ENCODE peak calls at places on chromosomes 4 and X, in five cellular contexts. Q is upper lobe of left lung, G is AG04450, B is SK-N-SH, R is progenitor cell of endocrine pancreas. N is an unnamed sample.

GRCh38 chr4:146469053-146469452 is 52.7 kb downstream of the SLC10A7 start:
- DNase-seq in Q (no peak), G (no peak), B (no peak), R (no peak), N (no peak)

GRCh38 chrX:151180400-151180799 is 4.0 kb downstream of the GPR50 start:
- DNase-seq in Q (peak; percentile 36), G (no peak), B (no peak), R (no peak), N (no peak)

GRCh38 chr4:84482564-84483563 is 16.2 kb downstream of the NKX6-1 start:
- DNase-seq in Q (peak; percentile 88), G (no peak), B (peak; percentile 44), R (no peak), N (no peak)

GRCh38 chrX:130497531-130497930 is 95.7 kb downstream of the RBMX2 start:
- DNase-seq in Q (no peak), G (no peak), B (no peak), R (no peak), N (no peak)

GRCh38 chrX:155643240-155643639 is 30.5 kb upstream of the TMLHE start:
- DNase-seq in Q (no peak), G (no peak), B (no peak), R (no peak), N (no peak)

GRCh38 chrX:110983024-110983423 is 113.0 kb upstream of the PAK3 start:
- DNase-seq in Q (no peak), G (no peak), B (no peak), R (no peak), N (no peak)

GRCh38 chr4:80611366-80611765 is 275.8 kb downstream of the CFAP299 start:
- DNase-seq in Q (no peak), G (no peak), B (no peak), R (no peak), N (no peak)

GRCh38 chr4:48602222-48602621 is 112.2 kb downstream of the ZAR1 start:
- DNase-seq in Q (no peak), G (peak; percentile 7), B (no peak), R (no peak), N (no peak)

GRCh38 chr4:112327950-112328349 is 30.8 kb downstream of the ALPK1 start:
- DNase-seq in Q (no peak), G (peak; percentile 29), B (peak; percentile 27), R (no peak), N (no peak)

GRCh38 chr4:127936974-127937373 is 28.0 kb downstream of the MFSD8 start:
- DNase-seq in Q (no peak), G (no peak), B (no peak), R (no peak), N (no peak)

GRCh38 chrX:107736781-107737531 is 38.6 kb downstream of the TSC22D3 start:
- DNase-seq in Q (no peak), G (no peak), B (no peak), R (no peak), N (no peak)

GRCh38 chr4:102823897-102824296 is 3.5 kb downstream of the UBE2D3 start:
- DNase-seq in Q (no peak), G (peak; percentile 20), B (no peak), R (no peak), N (no peak)

GRCh38 chr4:167143018-167143417 is 91.3 kb downstream of the SPOCK3 start:
- DNase-seq in Q (no peak), G (no peak), B (no peak), R (no peak), N (no peak)

GRCh38 chr4:76306882-76307669 is 543 bp downstream of the STBD1 start:
- DNase-seq in Q (peak; percentile 89), G (no peak), B (peak; percentile 77), R (peak; percentile 40), N (no peak)

GRCh38 chr4:8192748-8193738 is 6.0 kb upstream of the SH3TC1 start:
- DNase-seq in Q (no peak), G (no peak), B (peak; percentile 78), R (no peak), N (no peak)

GRCh38 chr4:10095296-10095991 is 21.2 kb downstream of the WDR1 start:
- DNase-seq in Q (no peak), G (no peak), B (no peak), R (no peak), N (no peak)

GRCh38 chr4:112378858-112379257 is 81.7 kb downstream of the ALPK1 start:
- DNase-seq in Q (no peak), G (no peak), B (no peak), R (no peak), N (no peak)

GRCh38 chrX:118847676-118848075 is 24.1 kb downstream of the ZCCHC12 start:
- DNase-seq in Q (no peak), G (no peak), B (peak; percentile 61), R (no peak), N (no peak)

GRCh38 chr4:14364953-14365533 is 637.2 kb upstream of the CPEB2 start:
- DNase-seq in Q (no peak), G (no peak), B (no peak), R (no peak), N (no peak)

GRCh38 chr4:102640669-102641068 is 120.1 kb downstream of the MANBA start:
- DNase-seq in Q (no peak), G (peak; percentile 37), B (no peak), R (no peak), N (no peak)

GRCh38 chr4:134567461-134567860 is 365.9 kb upstream of the PABPC4L start:
- DNase-seq in Q (no peak), G (no peak), B (no peak), R (no peak), N (no peak)

GRCh38 chr4:122003335-122003734 is 51.5 kb upstream of the TRPC3 start:
- DNase-seq in Q (no peak), G (no peak), B (peak; percentile 60), R (no peak), N (no peak)

DNA sequence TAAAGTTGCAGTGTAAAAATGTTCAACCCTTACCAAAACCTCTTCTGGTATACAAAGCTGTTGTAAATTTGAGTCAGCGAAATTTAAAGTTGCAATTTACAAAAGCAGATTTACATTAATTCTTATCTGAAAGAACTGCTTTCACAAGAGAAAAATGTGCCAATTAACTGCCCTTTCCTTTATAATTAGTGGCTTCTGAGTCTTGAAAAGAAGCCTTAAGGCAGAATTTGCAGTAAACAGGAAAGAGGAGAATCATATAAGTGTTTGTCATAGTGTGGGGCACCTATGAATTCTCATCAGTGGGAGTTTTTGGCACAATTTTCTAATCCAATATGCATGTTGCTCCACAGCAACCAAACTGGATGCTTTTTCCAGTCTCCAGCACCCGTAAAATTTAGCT is 125.3 kb upstream of the GABRG1 start:
- DNase-seq in Q (no peak), G (no peak), B (no peak), R (no peak), N (no peak)
- TF ChIP-seq CTCF in Q (no peak), G (no peak), B (no peak), R (no peak), N (no peak)

GRCh38 chr4:105707783-105708182 is 706 bp downstream of the INTS12 start:
- DNase-seq in Q (no peak), G (no peak), B (no peak), R (no peak), N (no peak)

GRCh38 chr4:105709081-105709450 is 482 bp downstream of the GSTCD start:
- DNase-seq in Q (no peak), G (no peak), B (no peak), R (no peak), N (no peak)

GRCh38 chr4:105710012-105710600 is 1.5 kb downstream of the GSTCD start:
- DNase-seq in Q (peak; percentile 3), G (no peak), B (peak; percentile 14), R (no peak), N (no peak)

GRCh38 chr4:105710678-105711077 is 2.1 kb downstream of the GSTCD start:
- DNase-seq in Q (no peak), G (no peak), B (peak; percentile 38), R (no peak), N (no peak)

GRCh38 chr4:105708376-105709080 is at the start of the genes GSTCD and INTS12:
- DNase-seq in Q (peak; percentile 89), G (peak; percentile 84), B (peak; percentile 86), R (peak; percentile 89), N (peak; percentile 97)
- TF ChIP-seq CTCF in Q (no peak), G (no peak), B (no peak), R (no peak), N (peak; percentile 17)

GRCh38 chrX:133542476-133542875 is 127.2 kb upstream of the GPC4 start:
- DNase-seq in Q (no peak), G (no peak), B (no peak), R (no peak), N (no peak)
- TF ChIP-seq CTCF in Q (no peak), G (no peak), B (no peak), R (no peak), N (no peak)

DNA sequence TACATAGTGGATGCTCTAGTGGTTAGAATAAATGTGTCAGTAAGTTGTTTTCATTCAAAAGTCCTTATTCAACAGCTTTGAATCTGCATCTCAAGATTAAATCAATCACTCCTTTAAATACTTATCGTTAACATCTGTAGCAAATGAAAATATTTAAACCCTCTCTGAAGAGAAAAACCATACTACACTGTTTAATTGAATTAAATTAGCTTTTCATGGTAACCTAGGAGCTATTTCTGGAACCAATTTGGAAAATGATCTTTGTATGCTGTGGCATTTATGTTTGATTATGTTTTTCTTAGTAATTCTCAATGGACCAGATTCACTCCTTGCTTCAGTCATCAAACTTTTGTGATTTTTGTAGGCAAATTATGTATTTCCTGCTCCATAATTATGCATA is 9.7 kb downstream of the BMPR1B start:
- DNase-seq in Q (no peak), G (no peak), B (no peak), R (no peak), N (no peak)
- TF ChIP-seq CTCF in Q (no peak), G (no peak), B (no peak), R (no peak), N (no peak)

DNA sequence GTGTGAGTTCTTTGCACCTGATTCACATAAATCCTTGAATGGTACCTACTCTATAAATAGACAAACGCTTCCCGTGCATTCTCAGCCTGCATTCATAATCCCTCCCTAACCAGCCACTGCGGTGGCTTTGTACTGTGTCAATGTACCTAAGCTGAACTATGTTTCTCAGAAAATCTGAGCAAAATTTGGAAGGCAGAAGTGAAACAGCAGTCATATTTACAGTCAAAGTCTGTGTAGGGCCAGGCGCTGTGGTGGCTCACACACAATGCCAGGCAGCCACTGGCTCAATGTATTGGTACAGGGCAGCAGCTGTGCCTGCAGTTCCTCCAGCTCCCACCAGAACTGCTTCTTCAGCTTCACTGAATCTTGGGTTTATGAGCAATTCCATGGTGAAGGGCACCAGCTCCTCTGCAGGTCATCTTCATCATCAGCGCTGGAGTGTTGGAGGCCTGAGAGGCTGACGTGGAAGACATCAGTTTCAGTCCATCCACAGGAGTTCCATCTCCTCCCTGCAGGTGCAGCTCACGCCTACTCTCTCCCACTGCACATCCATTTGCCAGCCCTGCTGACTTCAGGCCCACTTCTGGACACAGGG is 32.3 kb upstream of the IRF2 start:
- DNase-seq in Q (no peak), G (no peak), B (peak; percentile 47), R (no peak), N (no peak)
- TF ChIP-seq CTCF in Q (peak; percentile 60), G (peak; percentile 34), B (peak; percentile 17), R (peak; percentile 37), N (peak; percentile 31)

GRCh38 chrX:152632445-152633097 is 5.1 kb upstream of the GABRQ start:
- DNase-seq in Q (no peak), G (peak; percentile 6), B (peak; percentile 49), R (peak; percentile 43), N (no peak)
- TF ChIP-seq CTCF in Q (peak; percentile 39), G (peak; percentile 78), B (peak; percentile 92), R (peak; percentile 77), N (peak; percentile 81)

N was measured in chondrocyte.